ENCODE peak calls at places on chromosomes 4 and X, in eight cellular contexts. One of them, this sample, is unnamed.

GRCh38 chrX:154092371-154092770 is 5.1 kb downstream of the MECP2 start:
- DNase-seq in NCI-H1092 treated with DMSO at 0.1 percent for 48 hours: no peak
- DNase-seq in fibroblast of lung: no peak
- DNase-seq in AG09319: no peak
- DNase-seq in non-pigmented ciliary epithelial cell: no peak
- DNase-seq in NCI-H446 treated with DMSO at 0.1 percent for 48 hours: no peak
- DNase-seq in germinal center: no peak
- DNase-seq in lung microvascular endothelial cell: no peak
- DNase-seq in this sample: no peak

GRCh38 chr4:948101-948935 is 16.1 kb downstream of the TMEM175 start:
- DNase-seq in NCI-H1092 treated with DMSO at 0.1 percent for 48 hours: no peak
- DNase-seq in fibroblast of lung: no peak
- DNase-seq in AG09319: no peak
- DNase-seq in non-pigmented ciliary epithelial cell: no peak
- DNase-seq in NCI-H446 treated with DMSO at 0.1 percent for 48 hours: no peak
- DNase-seq in germinal center: no peak
- DNase-seq in lung microvascular endothelial cell: no peak
- DNase-seq in this sample: no peak

GRCh38 chrX:101348452-101349222 is at the start of gene TIMM8A:
- DNase-seq in NCI-H1092 treated with DMSO at 0.1 percent for 48 hours: peak
- DNase-seq in fibroblast of lung: peak
- DNase-seq in AG09319: peak
- DNase-seq in non-pigmented ciliary epithelial cell: no peak
- DNase-seq in NCI-H446 treated with DMSO at 0.1 percent for 48 hours: peak
- DNase-seq in germinal center: peak
- DNase-seq in lung microvascular endothelial cell: peak
- DNase-seq in this sample: peak

GRCh38 chr4:40216622-40217366 is 20.0 kb downstream of the RHOH start:
- DNase-seq in NCI-H1092 treated with DMSO at 0.1 percent for 48 hours: no peak
- DNase-seq in fibroblast of lung: no peak
- DNase-seq in AG09319: no peak
- DNase-seq in non-pigmented ciliary epithelial cell: no peak
- DNase-seq in NCI-H446 treated with DMSO at 0.1 percent for 48 hours: no peak
- DNase-seq in germinal center: no peak
- DNase-seq in lung microvascular endothelial cell: no peak
- DNase-seq in this sample: no peak

GRCh38 chr4:165873298-165874071 is 448 bp downstream of the TLL1 start:
- DNase-seq in NCI-H1092 treated with DMSO at 0.1 percent for 48 hours: peak
- DNase-seq in fibroblast of lung: peak
- DNase-seq in AG09319: no peak
- DNase-seq in non-pigmented ciliary epithelial cell: no peak
- DNase-seq in NCI-H446 treated with DMSO at 0.1 percent for 48 hours: no peak
- DNase-seq in germinal center: peak
- DNase-seq in lung microvascular endothelial cell: peak
- DNase-seq in this sample: peak

GRCh38 chr4:99219479-99219878 is 433 bp upstream of the ADH6 start:
- DNase-seq in NCI-H1092 treated with DMSO at 0.1 percent for 48 hours: no peak
- DNase-seq in fibroblast of lung: no peak
- DNase-seq in AG09319: no peak
- DNase-seq in non-pigmented ciliary epithelial cell: no peak
- DNase-seq in NCI-H446 treated with DMSO at 0.1 percent for 48 hours: no peak
- DNase-seq in germinal center: no peak
- DNase-seq in lung microvascular endothelial cell: no peak
- DNase-seq in this sample: no peak

GRCh38 chr4:12703076-12703475 is 781.1 kb downstream of the RAB28 start:
- DNase-seq in NCI-H1092 treated with DMSO at 0.1 percent for 48 hours: peak
- DNase-seq in fibroblast of lung: no peak
- DNase-seq in AG09319: no peak
- DNase-seq in non-pigmented ciliary epithelial cell: no peak
- DNase-seq in NCI-H446 treated with DMSO at 0.1 percent for 48 hours: no peak
- DNase-seq in germinal center: no peak
- DNase-seq in lung microvascular endothelial cell: no peak
- DNase-seq in this sample: no peak

GRCh38 chr4:153976954-153977353 is 188.1 kb upstream of the SFRP2 start:
- DNase-seq in NCI-H1092 treated with DMSO at 0.1 percent for 48 hours: no peak
- DNase-seq in fibroblast of lung: no peak
- DNase-seq in AG09319: no peak
- DNase-seq in non-pigmented ciliary epithelial cell: no peak
- DNase-seq in NCI-H446 treated with DMSO at 0.1 percent for 48 hours: no peak
- DNase-seq in germinal center: no peak
- DNase-seq in lung microvascular endothelial cell: no peak
- DNase-seq in this sample: no peak

GRCh38 chr4:115323106-115323684 is 209.8 kb upstream of the NDST4 start:
- DNase-seq in NCI-H1092 treated with DMSO at 0.1 percent for 48 hours: peak
- DNase-seq in fibroblast of lung: peak
- DNase-seq in AG09319: no peak
- DNase-seq in non-pigmented ciliary epithelial cell: no peak
- DNase-seq in NCI-H446 treated with DMSO at 0.1 percent for 48 hours: no peak
- DNase-seq in germinal center: no peak
- DNase-seq in lung microvascular endothelial cell: no peak
- DNase-seq in this sample: peak

This sample was measured in NCI-H1436.